ENCODE peak calls at places on chromosomes 16 and 17, in four cellular contexts. F is GM12878, Q is H1, D is HepG2. Y is an unnamed sample.

GRCh38 chr16:15873737-15874136 is 14.7 kb downstream of the CEP20 start:
- DNase-seq in Q (no peak), D (no peak), F (no peak), Y (no peak)

GRCh38 chr17:37488009-37488604 is 1.6 kb upstream of the DUSP14 start:
- DNase-seq in Q (no peak), D (peak; percentile 98), F (no peak), Y (no peak)

GRCh38 chr16:87803385-87803784 is 37.6 kb upstream of the KLHDC4 start:
- DNase-seq in Q (no peak), F (no peak), D (no peak), Y (no peak)

GRCh38 chr17:8173056-8173870 is 2.9 kb downstream of the TMEM107 start:
- DNase-seq in D (peak; percentile 98), Q (no peak), F (peak; percentile 98), Y (no peak)

GRCh38 chr16:3021449-3022207 is 1.5 kb downstream of the TNFRSF12A start:
- DNase-seq in D (peak; percentile 68), Q (peak; percentile 77), F (no peak), Y (no peak)

GRCh38 chr17:5000237-5000639 is 2.5 kb downstream of the KIF1C start:
- DNase-seq in D (no peak), Q (no peak), F (no peak), Y (no peak)

GRCh38 chr17:12041316-12041715 is 20.6 kb downstream of the MAP2K4 start:
- DNase-seq in F (no peak), D (no peak), Q (no peak), Y (no peak)

GRCh38 chr16:14205666-14206065 is 134.5 kb downstream of the MRTFB start:
- DNase-seq in Q (no peak), D (no peak), F (no peak), Y (no peak)

GRCh38 chr16:79554912-79555311 is 45.6 kb downstream of the MAF start:
- DNase-seq in D (no peak), Q (no peak), F (no peak), Y (no peak)

GRCh38 chr16:85673529-85674417 is 15.0 kb downstream of the GINS2 start:
- DNase-seq in D (no peak), F (no peak), Q (no peak), Y (no peak)
- TF ChIP-seq SUZ12 in D (no peak), F (no peak), Q (no peak), Y (no peak)

DNA sequence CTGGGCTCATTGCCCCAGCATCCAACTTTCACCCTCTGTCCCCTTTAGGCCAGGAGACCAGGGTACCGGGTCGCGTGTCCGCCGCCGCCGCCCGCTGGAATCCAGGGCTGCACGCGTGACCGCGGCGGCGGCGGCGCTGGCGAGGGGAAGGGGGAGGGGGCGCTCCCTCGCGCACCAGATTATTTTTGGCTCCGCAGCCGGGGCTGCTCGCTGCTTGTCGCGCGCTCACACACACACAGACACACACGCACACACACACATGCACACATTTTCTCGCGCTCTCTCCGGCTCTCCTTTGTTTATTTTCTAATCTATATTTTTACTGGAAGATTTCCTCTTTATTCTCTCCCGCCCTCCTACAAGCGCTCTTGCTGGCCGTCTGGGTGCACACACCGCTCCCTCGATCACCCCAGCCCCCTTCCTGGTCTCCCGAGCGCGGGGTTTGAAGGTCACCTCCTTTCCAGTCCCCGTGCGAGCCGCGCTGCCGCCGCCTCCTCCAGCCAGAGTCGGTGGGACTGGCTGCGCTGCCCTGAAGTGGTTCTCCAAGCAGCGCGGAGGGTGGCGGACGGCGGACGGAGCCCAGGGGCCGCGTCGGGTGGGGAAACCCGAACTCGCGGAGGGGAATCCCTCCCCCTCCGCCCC is 921.4 kb upstream of the EEF2KMT start:
- DNase-seq in F (no peak), Q (peak; percentile 67), D (no peak), Y (no peak)
- H3K27me3 ChIP-seq in F (no peaks in the 10 kb centered on the region), Q (peaks cover 41% of the 10 kb centered on the region), D (no peaks in the 10 kb centered on the region), Y (peaks cover 56% of the 10 kb centered on the region)

GRCh38 chr16:790086-790485 is 1.7 kb downstream of the CHTF18 start:
- DNase-seq in Q (no peak), D (no peak), F (no peak), Y (no peak)
- TF ChIP-seq SUZ12 in Q (no peak), D (no peak), F (no peak), Y (no peak)

GRCh38 chr17:80475949-80476876 is at the start of gene NPTX1:
- DNase-seq in Q (peak; percentile 64), D (no peak), F (no peak), Y (no peak)
- H3K27me3 ChIP-seq in Q (peaks cover 100% of the 10 kb centered on the region), D (peaks cover 67% of the 10 kb centered on the region), F (peaks cover 22% of the 10 kb centered on the region), Y (peaks cover 100% of the 10 kb centered on the region)

DNA sequence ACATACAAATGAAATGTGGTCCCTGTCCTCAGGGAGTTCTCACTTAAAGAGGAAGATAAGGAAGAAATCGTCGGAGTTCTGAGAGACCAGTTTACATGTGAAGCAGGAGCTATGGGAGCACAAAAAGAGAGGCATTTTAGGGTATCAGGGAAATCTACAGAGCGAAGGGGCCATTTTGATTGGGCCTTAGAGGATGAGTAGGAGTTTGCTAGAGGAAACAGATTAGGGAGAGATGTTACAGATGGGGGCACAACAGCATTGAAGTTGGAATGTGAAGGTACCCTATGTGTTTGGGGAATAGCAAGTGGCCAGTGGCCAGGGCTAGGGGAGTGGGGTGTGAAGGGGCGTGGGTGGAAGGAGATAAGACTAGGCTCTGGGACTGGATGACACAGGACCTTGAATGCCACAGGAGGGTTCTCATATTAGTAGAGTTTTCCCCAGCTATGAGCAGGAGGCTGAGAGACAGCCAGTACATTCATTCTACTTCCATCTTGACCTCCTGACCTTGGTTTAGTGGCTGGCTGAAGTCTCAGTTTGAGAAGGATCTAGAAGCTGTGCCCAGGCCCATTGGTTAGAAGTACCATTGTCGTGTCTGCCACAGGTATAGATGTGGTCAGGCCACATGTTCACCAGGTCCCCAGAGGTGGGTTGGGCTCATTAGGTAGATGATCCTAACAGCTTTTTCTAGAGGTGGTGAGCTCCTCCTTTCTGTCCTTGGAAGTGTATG is 34.8 kb downstream of the CPNE2 start:
- DNase-seq in F (peak; percentile 42), D (no peak), Q (no peak), Y (no peak)
- TF ChIP-seq SUZ12 in F (no peak), D (no peak), Q (no peak), Y (no peak)

DNA sequence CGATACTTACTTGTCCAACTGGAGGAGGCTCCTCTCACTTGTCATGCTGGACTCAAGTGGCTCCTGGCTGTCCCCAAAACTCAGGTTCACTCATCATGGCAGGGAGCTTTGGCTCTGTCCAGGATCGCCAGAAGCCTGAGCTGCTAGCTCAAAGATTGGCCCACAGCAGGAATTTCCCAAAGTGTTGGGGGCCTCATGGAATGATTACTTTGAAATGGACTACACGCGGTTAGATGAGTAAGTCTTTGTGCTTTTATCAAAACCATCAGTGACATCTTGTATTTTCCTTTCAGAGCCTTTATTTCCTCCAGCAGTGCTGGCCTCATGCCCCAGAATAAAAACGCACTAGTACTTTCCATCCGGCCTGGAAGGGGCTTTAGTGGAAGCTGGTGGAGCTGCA is 29.2 kb upstream of the PHB1 start:
- DNase-seq in D (peak; percentile 43), Q (no peak), F (no peak), Y (no peak)
- H3K27me3 ChIP-seq in D (peaks cover 11% of the 10 kb centered on the region), Q (peaks cover 8% of the 10 kb centered on the region), F (no peaks in the 10 kb centered on the region), Y (no peaks in the 10 kb centered on the region)

DNA sequence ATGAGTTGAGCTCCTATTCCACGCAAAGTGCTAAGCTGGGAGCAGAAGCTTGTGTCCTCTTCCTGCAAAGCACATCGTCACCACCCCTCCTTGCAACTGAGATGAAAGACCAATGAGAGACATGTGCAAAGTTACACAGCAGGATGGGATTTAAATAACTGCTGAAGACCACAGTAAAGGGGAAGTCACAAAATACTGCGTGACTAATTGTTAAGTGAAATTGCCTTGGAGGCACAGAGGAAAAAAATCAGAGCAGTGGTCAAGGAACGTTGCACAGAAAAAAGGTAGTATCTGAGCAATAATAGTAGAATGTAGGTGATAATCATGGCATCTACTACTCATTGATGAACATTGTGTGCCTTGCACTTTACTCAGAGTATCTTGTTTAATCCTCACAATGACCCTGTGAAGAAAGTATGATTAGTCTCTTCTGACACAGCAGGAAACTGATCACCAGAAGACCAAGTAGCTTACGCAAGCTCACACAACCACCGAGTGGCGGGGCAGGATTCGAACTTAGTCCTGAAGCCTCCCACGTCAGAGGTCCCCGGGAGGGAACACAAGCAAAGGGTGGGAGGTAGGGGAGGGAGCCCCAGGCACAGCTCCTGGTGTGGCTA is 15.4 kb upstream of the MYO18A start:
- DNase-seq in D (no peak), F (no peak), Q (no peak), Y (no peak)
- TF ChIP-seq SUZ12 in D (no peak), F (no peak), Q (no peak), Y (no peak)

GRCh38 chr17:39863918-39864746 is at the start of gene IKZF3:
- DNase-seq in D (peak; percentile 46), Q (peak; percentile 87), F (no peak), Y (peak; percentile 51)

GRCh38 chr17:39868554-39868942 is 546 bp downstream of the ZPBP2 start:
- DNase-seq in D (no peak), Q (no peak), F (no peak), Y (no peak)

GRCh38 chr17:39866013-39866730 is 1.8 kb upstream of the ZPBP2 start:
- DNase-seq in F (no peak), D (no peak), Q (no peak), Y (no peak)

GRCh38 chr17:39867891-39868553 is at the start of gene ZPBP2:
- DNase-seq in F (no peak), Q (no peak), D (no peak), Y (no peak)

DNA sequence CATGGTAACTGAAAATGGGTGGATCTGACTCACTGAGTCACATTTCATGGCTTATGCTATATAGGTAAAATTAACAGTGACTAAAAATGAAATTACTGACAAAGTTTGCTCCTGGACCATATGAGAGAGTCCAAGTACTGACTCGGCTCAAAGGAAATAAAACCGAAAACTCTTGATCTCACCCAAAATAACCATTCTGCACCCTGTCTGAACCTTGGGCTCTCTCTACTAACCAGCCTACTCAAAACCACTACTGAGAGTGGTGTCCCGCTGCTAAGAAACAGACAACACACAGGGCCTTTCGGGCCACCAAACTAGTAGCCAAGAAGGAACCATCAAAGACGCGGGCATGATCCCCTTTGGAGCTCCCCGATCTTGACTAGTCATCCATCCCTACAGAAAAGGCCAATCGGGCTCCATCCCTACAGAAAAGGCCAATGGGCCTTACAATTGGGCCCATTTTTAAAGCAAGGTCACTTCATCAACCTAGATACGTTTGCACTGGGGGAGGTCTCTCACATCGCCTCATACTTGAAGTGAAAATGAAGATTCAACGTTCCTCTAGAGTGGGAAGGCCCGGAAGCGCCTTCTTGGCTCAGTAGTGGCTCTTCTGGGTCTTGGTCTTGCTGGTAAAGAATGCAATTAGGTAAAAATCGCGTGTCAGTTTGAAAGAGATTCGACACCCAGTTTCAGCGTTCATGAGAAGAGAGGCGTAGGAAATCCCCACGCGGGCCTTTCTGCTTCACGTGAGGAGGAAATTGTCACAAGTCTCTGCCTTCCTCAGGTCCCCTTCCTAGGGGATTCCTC is 715 bp upstream of the ZPBP2 start:
- DNase-seq in Q (no peak), F (peak; percentile 96), D (no peak), Y (no peak)
- H3K27me3 ChIP-seq in Q (peaks cover 34% of the 10 kb centered on the region), F (no peaks in the 10 kb centered on the region), D (peaks cover 6% of the 10 kb centered on the region), Y (peaks cover 57% of the 10 kb centered on the region)

Y was measured in NT2/D1.